ENCODE peak calls at places on chromosomes 6 and 20, in ten cellular contexts. T is bronchial epithelial cell, V is spleen, U is astrocyte of the spinal cord, Z is uterus, R is RWPE1, B is right atrium auricular region, N is lower leg skin, K is heart right ventricle, L is A549. S is an unnamed sample.

GRCh38 chr20:45450097-45450818 is 19.3 kb upstream of the WFDC2 start:
- DNase-seq in T (peak; percentile 62), V (no peak), U (peak; percentile 45), Z (no peak), R (no peak), B (no peak), N (no peak), K (no peak), L (peak; percentile 56), S (no peak)

GRCh38 chr6:66200390-66200789 is 493.4 kb upstream of the EYS start:
- DNase-seq in T (no peak), V (no peak), U (no peak), Z (no peak), R (no peak), B (no peak), N (no peak), K (no peak), L (no peak), S (no peak)

GRCh38 chr6:28583463-28583862 is 57.8 kb downstream of the GPX5 start:
- DNase-seq in T (no peak), V (no peak), U (no peak), Z (no peak), R (no peak), B (no peak), N (no peak), K (no peak), L (no peak), S (no peak)

GRCh38 chr20:48463096-48463710 is 364.6 kb downstream of the PREX1 start:
- DNase-seq in T (no peak), V (peak; percentile 31), U (no peak), Z (no peak), R (no peak), B (no peak), N (no peak), K (no peak), L (no peak), S (no peak)

GRCh38 chr6:15464211-15464725 is 198.6 kb downstream of the DTNBP1 start:
- DNase-seq in T (no peak), V (no peak), U (no peak), Z (no peak), R (peak; percentile 26), B (no peak), N (no peak), K (no peak), L (peak; percentile 36), S (no peak)

GRCh38 chr6:46784535-46784934 is 8.7 kb upstream of the MEP1A start:
- DNase-seq in T (no peak), V (no peak), U (no peak), Z (no peak), R (no peak), B (no peak), N (no peak), K (no peak), L (no peak), S (no peak)

GRCh38 chr6:41373919-41374617 is 38.7 kb downstream of the NCR2 start:
- DNase-seq in T (no peak), V (no peak), U (peak; percentile 20), Z (no peak), R (no peak), B (no peak), N (no peak), K (no peak), L (no peak), S (no peak)

GRCh38 chr6:107443066-107443903 is 16.1 kb downstream of the PDSS2 start:
- DNase-seq in T (peak; percentile 7), V (no peak), U (peak; percentile 8), Z (no peak), R (no peak), B (no peak), N (no peak), K (no peak), L (no peak), S (no peak)

GRCh38 chr20:10509411-10509810 is 74.3 kb downstream of the SLX4IP start:
- DNase-seq in T (no peak), V (no peak), U (no peak), Z (no peak), R (no peak), B (no peak), N (no peak), K (no peak), L (no peak), S (no peak)

GRCh38 chr20:10510216-10510615 is 75.1 kb downstream of the SLX4IP start:
- DNase-seq in T (no peak), V (no peak), U (no peak), Z (no peak), R (no peak), B (no peak), N (no peak), K (no peak), L (no peak), S (no peak)

GRCh38 chr20:10511507-10512231 is 76.6 kb downstream of the SLX4IP start:
- DNase-seq in T (peak; percentile 98), V (peak; percentile 92), U (peak; percentile 100), Z (peak; percentile 90), R (peak; percentile 92), B (peak; percentile 96), N (peak; percentile 93), K (peak; percentile 76), L (peak; percentile 95), S (no peak)

GRCh38 chr20:10513091-10513490 is 78.0 kb downstream of the SLX4IP start:
- DNase-seq in T (no peak), V (no peak), U (no peak), Z (no peak), R (no peak), B (no peak), N (no peak), K (no peak), L (no peak), S (no peak)

GRCh38 chr20:10511166-10511506 is 76.0 kb downstream of the SLX4IP start:
- DNase-seq in T (no peak), V (no peak), U (no peak), Z (no peak), R (peak; percentile 34), B (no peak), N (no peak), K (no peak), L (no peak), S (no peak)
- TF ChIP-seq CTCF in T (no peak), V (no peak), U (no peak), Z (no peak), R (no peak), B (no peak), N (no peak), K (no peak), L (no peak), S (no peak)

GRCh38 chr6:131286469-131287040 is 151.3 kb downstream of the AKAP7 start:
- DNase-seq in T (no peak), V (no peak), U (no peak), Z (no peak), R (no peak), B (no peak), N (no peak), K (no peak), L (no peak), S (no peak)

GRCh38 chr6:131282417-131282816 is 147.2 kb downstream of the AKAP7 start:
- DNase-seq in T (no peak), V (no peak), U (no peak), Z (no peak), R (no peak), B (no peak), N (no peak), K (no peak), L (no peak), S (no peak)

DNA sequence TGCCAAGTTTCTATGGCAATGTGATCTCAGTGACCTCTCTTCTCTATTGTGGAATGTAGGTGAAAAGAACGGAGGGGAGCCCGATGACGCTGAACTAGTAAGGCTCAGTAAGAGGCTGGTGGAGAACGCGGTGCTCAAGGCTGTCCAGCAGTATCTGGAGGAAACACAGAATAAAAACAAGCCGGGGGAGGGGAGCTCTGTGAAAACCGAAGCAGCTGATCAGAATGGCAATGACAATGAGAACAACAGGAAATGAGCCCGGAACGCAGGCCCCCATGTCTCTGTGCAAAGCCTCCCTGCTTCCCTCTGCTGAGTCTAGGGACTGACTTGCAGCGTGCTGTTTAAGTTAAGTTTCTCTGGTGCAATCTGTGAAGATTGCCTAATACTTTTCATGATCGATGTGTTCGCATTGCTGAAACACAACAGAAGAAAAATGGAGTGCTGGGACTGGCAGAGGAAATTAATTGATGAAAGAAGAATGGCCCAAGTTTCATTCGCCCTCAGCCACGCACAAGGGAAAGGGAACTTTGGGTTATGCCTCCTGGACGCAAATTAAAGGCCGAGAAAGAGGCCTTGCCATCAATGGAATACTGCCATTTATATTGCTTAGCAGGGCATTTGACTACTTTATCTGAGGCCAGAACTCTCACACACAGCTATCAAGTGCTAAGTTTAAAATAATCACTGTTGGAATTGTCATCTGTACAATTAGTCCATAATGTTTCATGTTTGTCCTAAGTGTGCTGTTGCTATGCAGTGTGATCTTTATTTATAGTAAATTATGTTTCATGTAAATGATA is 146.4 kb downstream of the AKAP7 start:
- DNase-seq in T (no peak), V (peak; percentile 92), U (peak; percentile 34), Z (no peak), R (no peak), B (no peak), N (peak; percentile 42), K (peak; percentile 20), L (no peak), S (no peak)
- TF ChIP-seq CTCF in T (no peak), V (no peak), U (no peak), Z (no peak), R (no peak), B (no peak), N (no peak), K (no peak), L (no peak), S (no peak)

GRCh38 chr6:44076366-44077200 is 50.7 kb downstream of the MRPL14 start:
- DNase-seq in T (no peak), V (no peak), U (no peak), Z (no peak), R (no peak), B (no peak), N (no peak), K (no peak), L (no peak), S (no peak)
- TF ChIP-seq CTCF in T (no peak), V (no peak), U (no peak), Z (no peak), R (no peak), B (no peak), N (no peak), K (no peak), L (no peak), S (peak; percentile 50)

GRCh38 chr6:88077305-88077704 is 29.7 kb downstream of the SPACA1 start:
- DNase-seq in T (no peak), V (no peak), U (no peak), Z (no peak), R (no peak), B (no peak), N (no peak), K (no peak), L (no peak), S (no peak)

GRCh38 chr6:88074791-88075190 is 27.1 kb downstream of the SPACA1 start:
- DNase-seq in T (no peak), V (no peak), U (no peak), Z (no peak), R (no peak), B (no peak), N (no peak), K (no peak), L (no peak), S (no peak)

DNA sequence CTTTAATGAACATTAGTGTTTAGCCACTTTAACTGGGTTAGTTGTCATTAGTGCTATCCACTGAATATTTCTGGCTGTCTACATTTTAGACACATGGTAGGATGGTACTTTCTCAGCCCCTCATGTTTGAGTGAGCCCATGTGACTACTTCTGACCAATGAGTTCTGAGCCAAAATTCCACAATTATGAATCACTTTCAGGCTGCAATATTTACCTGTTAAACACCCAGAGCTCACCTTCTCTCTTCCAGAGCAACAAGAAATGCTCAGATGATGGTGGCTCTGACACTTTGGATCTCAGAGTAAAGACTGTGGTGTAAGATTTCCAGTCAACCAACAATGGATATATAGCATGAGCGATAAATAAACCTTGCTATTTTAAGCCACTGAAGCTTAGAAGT is 24.8 kb downstream of the SPACA1 start:
- DNase-seq in T (peak; percentile 21), V (no peak), U (no peak), Z (no peak), R (peak; percentile 1), B (no peak), N (no peak), K (no peak), L (no peak), S (no peak)
- TF ChIP-seq CTCF in T (no peak), V (no peak), U (no peak), Z (no peak), R (no peak), B (no peak), N (no peak), K (no peak), L (no peak), S (no peak)

S was measured in type B pancreatic cell.